ENCODE peak calls at places on chromosomes 5 and 9, in four cellular contexts. L, H, X and U are unnamed samples.

GRCh38 chr9:128159073-128159783 is 837 bp upstream of the BBLN start:
- DNase-seq in L (no peak), H (no peak), X (no peak), U (peak; percentile 39)

GRCh38 chr5:171192111-171192510 is 116.9 kb upstream of the TLX3 start:
- DNase-seq in L (no peak), H (no peak), X (no peak), U (no peak)

GRCh38 chr5:98643544-98643943 is 129.9 kb upstream of the RGMB start:
- DNase-seq in L (no peak), H (no peak), X (no peak), U (no peak)

GRCh38 chr5:76083555-76084495 is 642 bp downstream of the SV2C start:
- DNase-seq in L (no peak), H (no peak), X (no peak), U (no peak)

GRCh38 chr5:9898319-9898718 is 268.2 kb upstream of the TAS2R1 start:
- DNase-seq in L (peak; percentile 29), H (no peak), X (peak; percentile 72), U (peak; percentile 21)

GRCh38 chr9:20508242-20508641 is 114.1 kb downstream of the MLLT3 start:
- DNase-seq in L (no peak), H (no peak), X (no peak), U (no peak)

GRCh38 chr9:106880863-106881262 is 17.9 kb downstream of the ZNF462 start:
- DNase-seq in L (peak; percentile 90), H (no peak), X (peak; percentile 64), U (no peak)

GRCh38 chr5:135087950-135088349 is 53.9 kb upstream of the PITX1 start:
- DNase-seq in L (no peak), H (no peak), X (no peak), U (no peak)

GRCh38 chr5:130724658-130725057 is 440.4 kb downstream of the HINT1 start:
- DNase-seq in L (peak; percentile 48), H (no peak), X (no peak), U (no peak)

GRCh38 chr5:169165052-169165451 is 135.9 kb downstream of the SLIT3 start:
- DNase-seq in L (peak; percentile 84), H (no peak), X (no peak), U (no peak)

GRCh38 chr9:89042984-89043383 is 51.7 kb downstream of the S1PR3 start:
- DNase-seq in L (no peak), H (no peak), X (no peak), U (no peak)

GRCh38 chr5:78490709-78491485 is 130.5 kb downstream of the SCAMP1 start:
- DNase-seq in L (no peak), H (no peak), X (peak; percentile 39), U (no peak)

GRCh38 chr5:94802450-94802849 is 184.0 kb downstream of the SLF1 start:
- DNase-seq in L (no peak), H (no peak), X (peak; percentile 26), U (no peak)

GRCh38 chr5:150295741-150296486 is 6.3 kb upstream of the CAMK2A start:
- DNase-seq in L (peak; percentile 80), H (no peak), X (no peak), U (no peak)

GRCh38 chr9:18825775-18826174 is 207.2 kb downstream of the SAXO1 start:
- DNase-seq in L (no peak), H (no peak), X (no peak), U (no peak)

GRCh38 chr5:18305288-18305899 is 671.1 kb downstream of the TAF11L14 start:
- DNase-seq in L (no peak), H (no peak), X (peak; percentile 50), U (no peak)

GRCh38 chr9:16245756-16246440 is 624.6 kb downstream of the BNC2 start:
- DNase-seq in L (no peak), H (no peak), X (peak; percentile 45), U (no peak)

GRCh38 chr5:78649220-78649700 is 688 bp upstream of the LHFPL2 start:
- DNase-seq in L (no peak), H (peak; percentile 31), X (no peak), U (no peak)

GRCh38 chr9:35649431-35650340 is 1.0 kb downstream of the SIT1 start:
- DNase-seq in L (no peak), H (peak; percentile 68), X (peak; percentile 36), U (no peak)

GRCh38 chr5:134247411-134247810 is 21.5 kb upstream of the PPP2CA start:
- DNase-seq in L (peak; percentile 93), H (no peak), X (peak; percentile 92), U (no peak)

GRCh38 chr5:176650354-176650884 is 3.1 kb downstream of the TSPAN17 start:
- DNase-seq in L (no peak), H (no peak), X (no peak), U (no peak)

GRCh38 chr5:139749242-139749641 is 46.4 kb upstream of the PSD2 start:
- DNase-seq in L (no peak), H (no peak), X (no peak), U (no peak)

GRCh38 chr9:89022902-89023301 is 31.6 kb downstream of the S1PR3 start:
- DNase-seq in L (no peak), H (peak; percentile 68), X (peak; percentile 69), U (no peak)

GRCh38 chr5:180138976-180139730 is 67.6 kb upstream of the RNF130 start:
- DNase-seq in L (no peak), H (no peak), X (no peak), U (no peak)

GRCh38 chr5:176360894-176361436 is 599 bp downstream of the KIAA1191 start:
- DNase-seq in L (no peak), H (no peak), X (peak; percentile 13), U (peak; percentile 26)

GRCh38 chr9:119184265-119184936 is 184.8 kb downstream of the BRINP1 start:
- DNase-seq in L (no peak), H (no peak), X (no peak), U (no peak)

GRCh38 chr5:42950466-42951168 is 89.5 kb downstream of the ANXA2R start:
- DNase-seq in L (peak; percentile 99), H (peak; percentile 81), X (peak; percentile 100), U (peak; percentile 84)

GRCh38 chr5:123119334-123119986 is 30.4 kb downstream of the PRDM6 start:
- DNase-seq in L (no peak), H (no peak), X (peak; percentile 61), U (no peak)
- TF ChIP-seq CTCF in L (no peak), H (no peak), X (no peak), U (no peak)

DNA sequence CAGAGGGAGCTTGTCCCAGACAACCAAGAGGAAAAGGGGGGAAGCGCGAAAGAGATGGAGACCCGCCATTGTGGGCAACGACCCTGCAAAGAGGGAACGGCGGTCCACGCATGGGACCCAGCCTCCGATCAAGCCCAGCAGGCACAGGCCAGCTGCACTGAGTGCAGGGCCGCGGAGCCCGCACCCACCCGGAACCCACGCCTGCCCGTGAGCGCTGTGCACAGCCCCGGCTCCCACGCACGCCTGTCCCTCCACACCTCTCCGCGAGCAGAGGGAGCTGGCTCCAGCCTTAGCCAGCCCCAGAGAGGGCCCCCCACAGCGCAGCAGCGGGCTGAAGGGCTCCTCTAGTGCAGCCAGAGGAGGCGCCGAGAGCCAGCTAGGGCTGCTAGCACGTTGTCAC is 416.5 kb downstream of the DMRTA1 start:
- DNase-seq in L (no peak), H (no peak), X (no peak), U (no peak)
- TF ChIP-seq CTCF in L (no peak), H (no peak), X (no peak), U (no peak)

GRCh38 chr5:104412649-104413240 is 850.2 kb upstream of the NUDT12 start:
- DNase-seq in L (peak; percentile 45), H (no peak), X (peak; percentile 27), U (no peak)
- TF ChIP-seq CTCF in L (peak; percentile 65), H (no peak), X (peak; percentile 51), U (peak; percentile 27)

GRCh38 chr9:37407468-37407867 is 15.0 kb upstream of the GRHPR start:
- DNase-seq in L (no peak), H (no peak), X (no peak), U (no peak)

GRCh38 chr9:37405350-37405749 is 17.1 kb upstream of the GRHPR start:
- DNase-seq in L (no peak), H (no peak), X (peak; percentile 22), U (no peak)

GRCh38 chr9:37405764-37406380 is 16.6 kb upstream of the GRHPR start:
- DNase-seq in L (no peak), H (no peak), X (peak; percentile 21), U (no peak)

GRCh38 chr9:37406603-37407401 is 15.7 kb upstream of the GRHPR start:
- DNase-seq in L (no peak), H (no peak), X (no peak), U (no peak)

GRCh38 chr9:37404590-37404989 is 17.9 kb upstream of the GRHPR start:
- DNase-seq in L (no peak), H (no peak), X (no peak), U (no peak)
- TF ChIP-seq CTCF in L (no peak), H (no peak), X (no peak), U (no peak)

DNA sequence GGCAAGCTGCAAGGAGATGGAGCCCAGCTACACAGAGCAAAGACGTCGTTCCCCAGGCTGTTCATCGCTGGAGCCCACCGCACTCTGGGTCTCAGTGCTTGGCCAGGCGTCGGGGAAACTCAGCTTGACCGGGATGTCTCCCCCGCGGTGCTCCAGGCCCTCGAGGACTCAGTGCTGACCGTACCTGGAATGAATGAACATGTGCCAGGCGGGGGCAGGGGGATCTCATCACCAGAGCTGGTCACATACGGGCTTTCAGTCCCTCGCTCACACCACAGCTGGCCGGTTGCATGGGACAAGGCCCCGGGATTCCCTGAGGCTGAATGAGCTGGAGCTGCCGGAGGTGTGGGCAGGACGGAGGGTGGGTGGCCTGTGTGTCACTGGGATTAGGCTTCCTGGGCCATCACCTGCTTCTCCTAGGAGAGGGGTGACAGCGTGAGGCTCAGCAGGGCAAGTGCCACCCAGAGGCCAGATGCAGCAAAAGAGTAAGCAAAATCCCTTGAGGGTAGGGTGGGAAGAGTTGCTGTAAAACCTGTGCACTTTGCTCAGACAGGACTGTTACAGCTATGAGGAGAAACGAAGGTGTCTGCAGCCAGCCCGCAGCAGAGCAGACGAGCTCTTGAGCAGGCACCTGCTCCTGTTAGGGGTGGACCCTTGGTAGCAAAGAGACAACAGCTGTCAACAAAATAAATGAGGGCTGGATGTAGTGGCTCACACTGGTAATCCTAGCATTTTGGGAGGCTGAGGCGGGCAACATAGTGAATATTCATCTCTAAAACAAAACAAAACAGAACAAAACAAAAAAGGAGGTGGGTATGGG is 70.7 kb upstream of the RAPGEF1 start:
- DNase-seq in L (no peak), H (no peak), X (no peak), U (no peak)
- TF ChIP-seq CTCF in L (peak; percentile 24), H (no peak), X (no peak), U (no peak)

DNA sequence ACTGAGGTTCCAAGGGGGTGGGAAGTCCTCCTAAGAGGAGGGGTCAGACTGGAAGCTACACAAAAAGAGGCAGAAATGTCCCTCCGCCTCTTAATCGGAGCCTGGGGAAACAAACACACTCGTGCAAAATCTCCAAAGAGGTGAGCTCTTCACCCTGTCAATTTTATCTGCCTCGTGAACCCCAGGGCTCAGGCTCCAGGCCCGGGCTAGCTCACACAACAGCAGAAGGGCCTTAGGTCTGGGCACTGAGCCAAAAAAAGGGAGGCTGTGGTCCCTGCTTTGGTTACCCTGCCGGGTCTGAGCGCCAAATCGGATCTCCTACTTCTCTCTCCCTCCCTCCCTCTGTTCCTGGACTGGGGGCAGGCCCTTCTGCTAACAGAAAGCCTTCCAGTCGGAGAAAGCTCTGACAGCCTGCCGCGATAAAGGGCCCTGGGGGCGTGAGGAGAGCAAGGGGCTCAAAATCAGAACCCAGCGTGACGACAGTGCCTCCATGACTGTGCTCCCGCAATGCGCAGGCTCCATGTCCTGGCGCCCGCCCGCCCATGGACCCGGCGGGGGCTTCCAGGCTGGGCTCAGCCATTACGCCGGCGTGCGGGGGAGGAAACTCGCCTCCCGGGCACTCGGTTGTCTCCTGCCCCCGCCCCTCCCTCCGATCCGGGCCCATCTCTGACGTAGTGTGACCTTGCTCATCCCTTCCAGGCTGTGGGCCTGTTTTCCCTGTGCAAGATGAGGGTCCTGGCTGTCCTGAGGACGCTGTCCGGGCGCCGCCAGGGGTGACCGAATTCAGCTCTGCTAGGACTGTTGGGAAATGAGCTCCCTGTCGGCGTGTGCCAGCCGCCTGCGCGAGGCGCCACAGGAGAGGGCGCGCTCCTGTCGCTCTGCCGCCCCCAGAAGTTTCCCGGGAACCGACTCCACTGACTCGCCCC is 865 bp upstream of the SLC22A4 start:
- DNase-seq in L (peak; percentile 81), H (peak; percentile 81), X (peak; percentile 94), U (peak; percentile 86)
- TF ChIP-seq CTCF in L (peak; percentile 50), H (no peak), X (no peak), U (no peak)